ENCODE peak calls at places on chromosomes 11 and 22, in six cellular contexts. One of them, this sample, is unnamed.

GRCh38 chr22:35630387-35630793 is 13.3 kb upstream of the MB start:
- DNase-seq in neuronal stem cell: no peak
- DNase-seq in GDM1: no peak
- DNase-seq in pons: no peak
- DNase-seq in HCEC 1CT: peak
- DNase-seq in stimulated activated CD4-positive, alpha-beta T cell treated with anti-CD3 and anti-CD28 coated beads, Interleukin-12 subunit alpha, Interleukin-12 subunit beta, amount 100 ng/mL, for 4 hours: no peak
- DNase-seq in this sample: peak

GRCh38 chr22:22021160-22021750 is 38.7 kb upstream of the TOP3B start:
- DNase-seq in neuronal stem cell: no peak
- DNase-seq in GDM1: no peak
- DNase-seq in pons: no peak
- DNase-seq in HCEC 1CT: no peak
- DNase-seq in stimulated activated CD4-positive, alpha-beta T cell treated with anti-CD3 and anti-CD28 coated beads, Interleukin-12 subunit alpha, Interleukin-12 subunit beta, amount 100 ng/mL, for 4 hours: no peak
- DNase-seq in this sample: no peak

GRCh38 chr11:33065445-33066178 is 26.2 kb downstream of the TCP11L1 start:
- DNase-seq in neuronal stem cell: peak
- DNase-seq in GDM1: peak
- DNase-seq in pons: peak
- DNase-seq in HCEC 1CT: peak
- DNase-seq in stimulated activated CD4-positive, alpha-beta T cell treated with anti-CD3 and anti-CD28 coated beads, Interleukin-12 subunit alpha, Interleukin-12 subunit beta, amount 100 ng/mL, for 4 hours: peak
- DNase-seq in this sample: peak

GRCh38 chr11:104286129-104286528 is 122.2 kb upstream of the PDGFD start:
- DNase-seq in neuronal stem cell: no peak
- DNase-seq in GDM1: no peak
- DNase-seq in pons: no peak
- DNase-seq in HCEC 1CT: no peak
- DNase-seq in stimulated activated CD4-positive, alpha-beta T cell treated with anti-CD3 and anti-CD28 coated beads, Interleukin-12 subunit alpha, Interleukin-12 subunit beta, amount 100 ng/mL, for 4 hours: no peak
- DNase-seq in this sample: no peak

GRCh38 chr11:7665473-7666291 is 7.6 kb downstream of the CYB5R2 start:
- DNase-seq in neuronal stem cell: no peak
- DNase-seq in GDM1: peak
- DNase-seq in pons: no peak
- DNase-seq in HCEC 1CT: peak
- DNase-seq in stimulated activated CD4-positive, alpha-beta T cell treated with anti-CD3 and anti-CD28 coated beads, Interleukin-12 subunit alpha, Interleukin-12 subunit beta, amount 100 ng/mL, for 4 hours: peak
- DNase-seq in this sample: peak

GRCh38 chr11:84247931-84248330 is 961.8 kb upstream of the CCDC90B start:
- DNase-seq in neuronal stem cell: no peak
- DNase-seq in GDM1: no peak
- DNase-seq in pons: no peak
- DNase-seq in HCEC 1CT: no peak
- DNase-seq in stimulated activated CD4-positive, alpha-beta T cell treated with anti-CD3 and anti-CD28 coated beads, Interleukin-12 subunit alpha, Interleukin-12 subunit beta, amount 100 ng/mL, for 4 hours: no peak
- DNase-seq in this sample: no peak

GRCh38 chr11:109423114-109423859 is 1.3 kb downstream of the C11orf87 start:
- DNase-seq in neuronal stem cell: peak
- DNase-seq in GDM1: no peak
- DNase-seq in pons: no peak
- DNase-seq in HCEC 1CT: no peak
- DNase-seq in stimulated activated CD4-positive, alpha-beta T cell treated with anti-CD3 and anti-CD28 coated beads, Interleukin-12 subunit alpha, Interleukin-12 subunit beta, amount 100 ng/mL, for 4 hours: no peak
- DNase-seq in this sample: no peak

GRCh38 chr11:116065986-116066385 is 561.8 kb upstream of the CADM1 start:
- DNase-seq in neuronal stem cell: no peak
- DNase-seq in GDM1: no peak
- DNase-seq in pons: no peak
- DNase-seq in HCEC 1CT: no peak
- DNase-seq in stimulated activated CD4-positive, alpha-beta T cell treated with anti-CD3 and anti-CD28 coated beads, Interleukin-12 subunit alpha, Interleukin-12 subunit beta, amount 100 ng/mL, for 4 hours: no peak
- DNase-seq in this sample: no peak

GRCh38 chr11:29628584-29628983 is 388.2 kb downstream of the KCNA4 start:
- DNase-seq in neuronal stem cell: no peak
- DNase-seq in GDM1: no peak
- DNase-seq in pons: no peak
- DNase-seq in HCEC 1CT: no peak
- DNase-seq in stimulated activated CD4-positive, alpha-beta T cell treated with anti-CD3 and anti-CD28 coated beads, Interleukin-12 subunit alpha, Interleukin-12 subunit beta, amount 100 ng/mL, for 4 hours: no peak
- DNase-seq in this sample: no peak

GRCh38 chr11:75262961-75263852 is 22.6 kb downstream of the TPBGL start:
- DNase-seq in neuronal stem cell: no peak
- DNase-seq in GDM1: no peak
- DNase-seq in pons: no peak
- DNase-seq in HCEC 1CT: no peak
- DNase-seq in stimulated activated CD4-positive, alpha-beta T cell treated with anti-CD3 and anti-CD28 coated beads, Interleukin-12 subunit alpha, Interleukin-12 subunit beta, amount 100 ng/mL, for 4 hours: no peak
- DNase-seq in this sample: peak

GRCh38 chr11:99325807-99326206 is 305.1 kb downstream of the CNTN5 start:
- DNase-seq in neuronal stem cell: no peak
- DNase-seq in GDM1: no peak
- DNase-seq in pons: no peak
- DNase-seq in HCEC 1CT: peak
- DNase-seq in stimulated activated CD4-positive, alpha-beta T cell treated with anti-CD3 and anti-CD28 coated beads, Interleukin-12 subunit alpha, Interleukin-12 subunit beta, amount 100 ng/mL, for 4 hours: no peak
- DNase-seq in this sample: no peak

GRCh38 chr11:89205378-89205777 is 27.7 kb downstream of the TYR start:
- DNase-seq in neuronal stem cell: no peak
- DNase-seq in GDM1: no peak
- DNase-seq in pons: no peak
- DNase-seq in HCEC 1CT: no peak
- DNase-seq in stimulated activated CD4-positive, alpha-beta T cell treated with anti-CD3 and anti-CD28 coated beads, Interleukin-12 subunit alpha, Interleukin-12 subunit beta, amount 100 ng/mL, for 4 hours: no peak
- DNase-seq in this sample: no peak

GRCh38 chr11:75326439-75326810 is 25.0 kb downstream of the ARRB1 start:
- DNase-seq in neuronal stem cell: no peak
- DNase-seq in GDM1: no peak
- DNase-seq in pons: no peak
- DNase-seq in HCEC 1CT: no peak
- DNase-seq in stimulated activated CD4-positive, alpha-beta T cell treated with anti-CD3 and anti-CD28 coated beads, Interleukin-12 subunit alpha, Interleukin-12 subunit beta, amount 100 ng/mL, for 4 hours: no peak
- DNase-seq in this sample: no peak

GRCh38 chr11:121890377-121890776 is 225.6 kb downstream of the BLID start:
- DNase-seq in neuronal stem cell: no peak
- DNase-seq in GDM1: no peak
- DNase-seq in pons: peak
- DNase-seq in HCEC 1CT: peak
- DNase-seq in stimulated activated CD4-positive, alpha-beta T cell treated with anti-CD3 and anti-CD28 coated beads, Interleukin-12 subunit alpha, Interleukin-12 subunit beta, amount 100 ng/mL, for 4 hours: no peak
- DNase-seq in this sample: no peak

GRCh38 chr11:117026593-117027330 is 71.5 kb downstream of the SIK3 start:
- DNase-seq in neuronal stem cell: no peak
- DNase-seq in GDM1: no peak
- DNase-seq in pons: peak
- DNase-seq in HCEC 1CT: peak
- DNase-seq in stimulated activated CD4-positive, alpha-beta T cell treated with anti-CD3 and anti-CD28 coated beads, Interleukin-12 subunit alpha, Interleukin-12 subunit beta, amount 100 ng/mL, for 4 hours: no peak
- DNase-seq in this sample: no peak

GRCh38 chr22:39266398-39267030 is 21.7 kb upstream of the PDGFB start:
- DNase-seq in neuronal stem cell: no peak
- DNase-seq in GDM1: no peak
- DNase-seq in pons: peak
- DNase-seq in HCEC 1CT: peak
- DNase-seq in stimulated activated CD4-positive, alpha-beta T cell treated with anti-CD3 and anti-CD28 coated beads, Interleukin-12 subunit alpha, Interleukin-12 subunit beta, amount 100 ng/mL, for 4 hours: no peak
- DNase-seq in this sample: no peak

GRCh38 chr11:114233755-114234154 is 62.4 kb upstream of the NNMT start:
- DNase-seq in neuronal stem cell: no peak
- DNase-seq in GDM1: no peak
- DNase-seq in pons: no peak
- DNase-seq in HCEC 1CT: peak
- DNase-seq in stimulated activated CD4-positive, alpha-beta T cell treated with anti-CD3 and anti-CD28 coated beads, Interleukin-12 subunit alpha, Interleukin-12 subunit beta, amount 100 ng/mL, for 4 hours: no peak
- DNase-seq in this sample: no peak

GRCh38 chr22:48885271-48885918 is 942.3 kb downstream of the BRD1 start:
- DNase-seq in neuronal stem cell: no peak
- DNase-seq in GDM1: no peak
- DNase-seq in pons: no peak
- DNase-seq in HCEC 1CT: no peak
- DNase-seq in stimulated activated CD4-positive, alpha-beta T cell treated with anti-CD3 and anti-CD28 coated beads, Interleukin-12 subunit alpha, Interleukin-12 subunit beta, amount 100 ng/mL, for 4 hours: no peak
- DNase-seq in this sample: no peak

GRCh38 chr11:93073026-93073425 is 103.6 kb downstream of the MTNR1B start:
- DNase-seq in neuronal stem cell: no peak
- DNase-seq in GDM1: no peak
- DNase-seq in pons: no peak
- DNase-seq in HCEC 1CT: no peak
- DNase-seq in stimulated activated CD4-positive, alpha-beta T cell treated with anti-CD3 and anti-CD28 coated beads, Interleukin-12 subunit alpha, Interleukin-12 subunit beta, amount 100 ng/mL, for 4 hours: no peak
- DNase-seq in this sample: no peak

GRCh38 chr11:43579171-43579918 is 101.2 kb upstream of the HSD17B12 start:
- DNase-seq in neuronal stem cell: no peak
- DNase-seq in GDM1: no peak
- DNase-seq in pons: no peak
- DNase-seq in HCEC 1CT: peak
- DNase-seq in stimulated activated CD4-positive, alpha-beta T cell treated with anti-CD3 and anti-CD28 coated beads, Interleukin-12 subunit alpha, Interleukin-12 subunit beta, amount 100 ng/mL, for 4 hours: peak
- DNase-seq in this sample: no peak

GRCh38 chr11:95147364-95147905 is 57.8 kb downstream of the ENDOD1 start:
- DNase-seq in neuronal stem cell: no peak
- DNase-seq in GDM1: peak
- DNase-seq in pons: peak
- DNase-seq in HCEC 1CT: peak
- DNase-seq in stimulated activated CD4-positive, alpha-beta T cell treated with anti-CD3 and anti-CD28 coated beads, Interleukin-12 subunit alpha, Interleukin-12 subunit beta, amount 100 ng/mL, for 4 hours: no peak
- DNase-seq in this sample: peak

GRCh38 chr11:10725114-10725906 is 25.7 kb upstream of the CTR9 start:
- DNase-seq in neuronal stem cell: no peak
- DNase-seq in GDM1: peak
- DNase-seq in pons: peak
- DNase-seq in HCEC 1CT: peak
- DNase-seq in stimulated activated CD4-positive, alpha-beta T cell treated with anti-CD3 and anti-CD28 coated beads, Interleukin-12 subunit alpha, Interleukin-12 subunit beta, amount 100 ng/mL, for 4 hours: peak
- DNase-seq in this sample: no peak

GRCh38 chr11:91081440-91082088 is 858.7 kb upstream of the CHORDC1 start:
- DNase-seq in neuronal stem cell: no peak
- DNase-seq in GDM1: no peak
- DNase-seq in pons: peak
- DNase-seq in HCEC 1CT: peak
- DNase-seq in stimulated activated CD4-positive, alpha-beta T cell treated with anti-CD3 and anti-CD28 coated beads, Interleukin-12 subunit alpha, Interleukin-12 subunit beta, amount 100 ng/mL, for 4 hours: no peak
- DNase-seq in this sample: no peak

GRCh38 chr11:33257160-33257896 is at the start of gene HIPK3:
- DNase-seq in neuronal stem cell: peak
- DNase-seq in GDM1: peak
- DNase-seq in pons: peak
- DNase-seq in HCEC 1CT: peak
- DNase-seq in stimulated activated CD4-positive, alpha-beta T cell treated with anti-CD3 and anti-CD28 coated beads, Interleukin-12 subunit alpha, Interleukin-12 subunit beta, amount 100 ng/mL, for 4 hours: peak
- DNase-seq in this sample: peak

GRCh38 chr11:8229299-8230177 is 34.1 kb downstream of the LMO1 start:
- DNase-seq in neuronal stem cell: no peak
- DNase-seq in GDM1: no peak
- DNase-seq in pons: no peak
- DNase-seq in HCEC 1CT: no peak
- DNase-seq in stimulated activated CD4-positive, alpha-beta T cell treated with anti-CD3 and anti-CD28 coated beads, Interleukin-12 subunit alpha, Interleukin-12 subunit beta, amount 100 ng/mL, for 4 hours: no peak
- DNase-seq in this sample: no peak

GRCh38 chr11:41612415-41612814 is 153.0 kb upstream of the LRRC4C start:
- DNase-seq in neuronal stem cell: no peak
- DNase-seq in GDM1: no peak
- DNase-seq in pons: peak
- DNase-seq in HCEC 1CT: no peak
- DNase-seq in stimulated activated CD4-positive, alpha-beta T cell treated with anti-CD3 and anti-CD28 coated beads, Interleukin-12 subunit alpha, Interleukin-12 subunit beta, amount 100 ng/mL, for 4 hours: no peak
- DNase-seq in this sample: no peak

GRCh38 chr11:111603633-111604130 is 1.4 kb downstream of the SIK2 start:
- DNase-seq in neuronal stem cell: no peak
- DNase-seq in GDM1: no peak
- DNase-seq in pons: peak
- DNase-seq in HCEC 1CT: no peak
- DNase-seq in stimulated activated CD4-positive, alpha-beta T cell treated with anti-CD3 and anti-CD28 coated beads, Interleukin-12 subunit alpha, Interleukin-12 subunit beta, amount 100 ng/mL, for 4 hours: no peak
- DNase-seq in this sample: no peak

GRCh38 chr22:44671742-44672141 is 30.3 kb upstream of the PRR5 start:
- DNase-seq in neuronal stem cell: no peak
- DNase-seq in GDM1: no peak
- DNase-seq in pons: no peak
- DNase-seq in HCEC 1CT: peak
- DNase-seq in stimulated activated CD4-positive, alpha-beta T cell treated with anti-CD3 and anti-CD28 coated beads, Interleukin-12 subunit alpha, Interleukin-12 subunit beta, amount 100 ng/mL, for 4 hours: no peak
- DNase-seq in this sample: no peak

GRCh38 chr22:43066134-43066533 is 23.1 kb downstream of the TTLL1 start:
- DNase-seq in neuronal stem cell: no peak
- DNase-seq in GDM1: no peak
- DNase-seq in pons: no peak
- DNase-seq in HCEC 1CT: no peak
- DNase-seq in stimulated activated CD4-positive, alpha-beta T cell treated with anti-CD3 and anti-CD28 coated beads, Interleukin-12 subunit alpha, Interleukin-12 subunit beta, amount 100 ng/mL, for 4 hours: no peak
- DNase-seq in this sample: no peak